ENCODE peak calls at places on chromosomes 11 and 22, in seven cellular contexts. P is HCT116, S is ovary, C is cardiac muscle cell, Z is coronary artery, W is upper lobe of right lung, K is fibroblast of the aortic adventitia. R is an unnamed sample.

GRCh38 chr11:72745925-72746550 is 6.2 kb downstream of the ARAP1 start:
- DNase-seq in P (no peak), S (no peak), C (no peak), Z (no peak), W (no peak), K (no peak), R (no peak)

GRCh38 chr11:27672836-27673464 is 27.3 kb downstream of the BDNF start:
- DNase-seq in P (no peak), S (no peak), C (no peak), Z (no peak), W (no peak), K (peak; percentile 41), R (peak; percentile 29)

GRCh38 chr11:129313588-129314288 is 61.9 kb upstream of the BARX2 start:
- DNase-seq in P (no peak), S (no peak), C (peak; percentile 68), Z (no peak), W (no peak), K (peak; percentile 49), R (peak; percentile 19)

GRCh38 chr11:299951-300735 is 817 bp upstream of the IFITM5 start:
- DNase-seq in P (no peak), S (peak; percentile 22), C (peak; percentile 47), Z (no peak), W (peak; percentile 61), K (peak; percentile 68), R (peak; percentile 40)

GRCh38 chr22:17918840-17919239 is 105.5 kb downstream of the MICAL3 start:
- DNase-seq in P (no peak), S (no peak), C (no peak), Z (no peak), W (no peak), K (no peak), R (no peak)

GRCh38 chr11:32706985-32707736 is 87.3 kb downstream of the CCDC73 start:
- DNase-seq in P (peak; percentile 44), S (no peak), C (peak; percentile 55), Z (no peak), W (no peak), K (peak; percentile 86), R (peak; percentile 89)

GRCh38 chr11:47062736-47063135 is 113.9 kb downstream of the ARFGAP2 start:
- DNase-seq in P (no peak), S (no peak), C (no peak), Z (no peak), W (no peak), K (no peak), R (no peak)

GRCh38 chr22:47005506-47006408 is 243.3 kb downstream of the TBC1D22A start:
- DNase-seq in P (no peak), S (no peak), C (no peak), Z (no peak), W (no peak), K (no peak), R (no peak)

GRCh38 chr11:44617671-44618461 is 52.4 kb downstream of the CD82 start:
- DNase-seq in P (no peak), S (peak; percentile 23), C (no peak), Z (peak; percentile 56), W (no peak), K (no peak), R (no peak)

GRCh38 chr22:50030315-50031188 is 18.0 kb upstream of the IL17REL start:
- DNase-seq in P (peak; percentile 75), S (peak; percentile 72), C (peak; percentile 76), Z (peak; percentile 72), W (peak; percentile 90), K (peak; percentile 62), R (peak; percentile 54)

DNA sequence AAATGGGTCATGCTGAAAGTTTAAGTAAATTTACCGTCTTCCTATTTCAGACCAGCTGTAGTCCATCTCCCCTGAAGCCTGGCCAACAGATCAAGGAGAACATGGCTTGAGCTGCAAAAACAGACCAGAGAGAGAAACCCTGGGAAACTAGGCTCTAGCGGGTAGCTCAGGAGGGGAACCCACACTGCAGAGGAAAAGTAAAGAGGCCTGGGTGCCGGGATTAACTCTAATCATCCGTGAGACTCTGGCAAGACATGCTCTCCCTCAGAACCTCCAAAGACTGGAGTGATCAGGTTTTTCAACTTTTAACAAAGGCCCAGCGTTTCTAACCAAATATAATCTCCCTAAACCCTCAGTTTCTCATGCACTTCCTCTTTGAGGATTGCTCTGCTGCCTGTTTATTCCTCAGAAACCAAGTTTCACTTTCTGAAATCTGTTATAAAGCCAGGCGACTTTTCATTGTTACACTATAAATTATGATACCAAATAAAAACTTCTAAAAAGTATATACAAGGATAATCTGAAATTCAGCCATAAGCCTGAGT is 67.4 kb downstream of the GAB2 start:
- DNase-seq in P (no peak), S (peak; percentile 49), C (peak; percentile 75), Z (no peak), W (no peak), K (peak; percentile 77), R (peak; percentile 28)
- H3K4me3 ChIP-seq in P (no peak overlapping the region), S (no peak overlapping the region), C (no peak overlapping the region), Z (peak overlapping the region; percentile 52), W (peak overlapping the region; percentile 25), K (peak overlapping the region; percentile 27), R (no peak overlapping the region)

GRCh38 chr11:88544656-88545280 is 207.2 kb upstream of the CTSC start:
- DNase-seq in P (no peak), S (no peak), C (no peak), Z (no peak), W (no peak), K (peak; percentile 62), R (peak; percentile 89)
- TF ChIP-seq CTCF in P (no peak), S (no peak), C (no peak), Z (peak; percentile 20), W (no peak), K (no peak), R (no peak)

DNA sequence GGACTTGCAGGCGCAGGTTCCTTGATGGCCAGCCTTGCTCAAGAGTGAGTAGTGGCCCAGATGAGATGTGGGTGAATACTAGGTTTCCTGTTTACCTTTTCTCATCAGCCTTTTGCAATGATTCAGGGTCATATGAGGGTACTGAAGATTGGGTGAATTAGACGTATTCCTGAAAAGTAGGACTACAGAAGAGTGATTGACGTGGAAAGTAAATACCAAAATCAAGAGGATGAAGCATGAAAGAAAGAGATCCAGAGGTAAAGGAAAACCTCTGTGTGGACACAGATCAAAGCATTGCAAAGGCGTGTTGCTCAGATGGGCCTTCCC is 59.9 kb downstream of the CYB5R2 start:
- DNase-seq in P (no peak), S (no peak), C (no peak), Z (no peak), W (no peak), K (no peak), R (no peak)
- H3K4me3 ChIP-seq in P (no peak overlapping the region), S (no peak overlapping the region), C (no peak overlapping the region), Z (no peak overlapping the region), W (no peak overlapping the region), K (no peak overlapping the region), R (no peak overlapping the region)

DNA sequence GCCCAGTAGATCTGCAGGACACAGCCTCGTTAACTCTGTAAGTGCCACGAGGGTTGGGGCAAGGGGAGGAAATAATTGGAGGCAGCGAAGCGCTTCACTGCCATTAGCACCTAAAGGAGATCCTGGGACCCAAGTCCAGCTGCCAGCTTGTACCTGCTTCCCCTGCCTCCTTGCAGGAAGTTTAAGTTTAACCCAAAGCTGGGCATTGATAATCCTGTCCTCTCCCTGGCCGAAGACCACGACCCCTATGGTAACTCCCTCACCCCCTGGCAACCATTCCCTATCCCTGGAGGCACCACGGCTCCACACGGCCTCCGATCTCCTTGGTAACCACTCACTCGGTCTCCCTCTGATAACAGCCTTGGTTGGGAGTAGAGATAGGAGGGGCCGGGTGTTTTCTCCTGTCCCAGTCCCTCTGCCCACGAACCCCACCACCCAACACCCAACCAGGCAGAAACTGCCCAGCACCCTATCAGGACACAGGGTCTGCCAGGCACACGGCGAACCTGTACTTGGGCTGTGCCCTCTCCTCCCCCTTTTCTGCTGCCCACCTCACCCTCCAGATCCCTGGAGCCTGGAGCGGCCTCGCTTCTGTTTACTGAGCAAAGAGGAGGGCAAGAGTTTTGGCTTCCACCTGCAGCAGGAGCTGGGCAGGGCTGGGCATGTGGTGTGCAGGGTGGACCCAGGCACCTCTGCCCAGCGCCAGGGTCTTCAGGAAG is 800 bp downstream of the NHERF4 start:
- DNase-seq in P (no peak), S (no peak), C (no peak), Z (no peak), W (no peak), K (no peak), R (no peak)
- TF ChIP-seq CTCF in P (no peak), S (no peak), C (no peak), Z (no peak), W (no peak), K (no peak), R (no peak)

GRCh38 chr22:42217752-42218280 is 52.6 kb downstream of the TCF20 start:
- DNase-seq in P (no peak), S (no peak), C (no peak), Z (no peak), W (no peak), K (no peak), R (peak; percentile 5)
- H3K4me3 ChIP-seq in P (no peak overlapping the region), S (no peak overlapping the region), C (no peak overlapping the region), Z (no peak overlapping the region), W (no peak overlapping the region), K (no peak overlapping the region), R (no peak overlapping the region)

DNA sequence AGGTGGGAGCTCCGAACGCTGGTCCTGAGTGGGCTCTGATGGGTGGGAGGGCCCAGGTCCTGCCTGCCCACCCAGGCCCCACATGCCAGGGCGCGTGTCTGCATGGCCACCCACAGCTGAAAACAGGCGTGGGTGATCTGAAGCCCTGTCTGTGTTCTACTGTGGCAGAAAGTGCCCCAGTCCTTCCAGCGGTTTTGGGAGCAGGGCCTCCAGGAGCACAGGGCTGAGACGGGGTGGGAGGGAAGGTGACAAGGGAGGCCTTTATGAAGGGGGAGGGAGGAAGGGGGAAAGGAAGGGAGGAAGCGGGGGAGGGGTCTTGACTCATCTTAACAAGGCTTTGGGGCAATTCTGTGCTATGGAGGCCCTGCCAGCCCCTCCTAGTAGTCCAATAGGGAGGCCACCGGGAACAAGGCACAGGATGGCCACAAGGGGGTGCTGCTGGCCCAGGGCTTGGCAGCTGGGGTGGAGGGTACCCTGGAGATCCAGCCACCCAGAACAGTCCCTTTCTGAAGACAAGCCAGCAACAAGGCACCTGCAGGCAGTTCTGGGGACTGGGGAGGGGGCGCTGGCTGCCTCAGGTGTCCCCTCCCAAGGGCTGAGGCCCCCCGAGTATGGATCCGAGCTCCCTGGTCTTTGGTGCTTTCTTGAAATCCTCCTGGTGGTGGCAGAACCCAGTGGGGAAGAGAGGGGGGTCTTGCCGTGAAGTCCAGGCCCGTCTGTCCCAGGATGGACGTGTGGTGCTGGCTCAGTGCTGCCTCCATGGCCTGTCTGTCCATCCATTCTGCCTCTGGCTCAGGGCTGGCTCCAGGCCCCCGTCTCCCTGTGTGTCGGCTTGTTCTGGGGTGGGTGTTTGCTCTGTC is 6.3 kb upstream of the FADS3 start:
- DNase-seq in P (no peak), S (peak; percentile 84), C (peak; percentile 79), Z (no peak), W (peak; percentile 88), K (peak; percentile 67), R (peak; percentile 60)
- TF ChIP-seq CTCF in P (peak; percentile 96), S (peak; percentile 88), C (peak; percentile 92), Z (peak; percentile 93), W (peak; percentile 87), K (peak; percentile 92), R (peak; percentile 89)

GRCh38 chr11:78045851-78046485 is 17.7 kb upstream of the THRSP start:
- DNase-seq in P (peak; percentile 27), S (peak; percentile 88), C (peak; percentile 76), Z (peak; percentile 82), W (peak; percentile 90), K (peak; percentile 64), R (peak; percentile 57)
- H3K4me3 ChIP-seq in P (no peak overlapping the region), S (peak overlapping the region; percentile 38), C (no peak overlapping the region), Z (peak overlapping the region; percentile 63), W (peak overlapping the region; percentile 50), K (peak overlapping the region; percentile 64), R (peak overlapping the region; percentile 54)

GRCh38 chr11:61126266-61126665 is 24.0 kb downstream of the CD5 start:
- DNase-seq in P (no peak), S (peak; percentile 82), C (peak; percentile 42), Z (no peak), W (no peak), K (peak; percentile 22), R (no peak)
- TF ChIP-seq CTCF in P (no peak), S (no peak), C (peak; percentile 28), Z (no peak), W (no peak), K (peak; percentile 11), R (no peak)